ENCODE peak calls at places on chromosomes 7 and 10, in four cellular contexts. W is uterus, U is gastrocnemius medialis, L is stomach. S is an unnamed sample.

GRCh38 chr10:2985729-2986232 is 81.6 kb upstream of the PFKP start:
- DNase-seq in U (no peak), L (peak), W (no peak), S (no peak)

GRCh38 chr7:90459888-90460287 is 9.6 kb upstream of the PTTG1IP2 start:
- DNase-seq in L (no peak), U (no peak), W (no peak), S (no peak)

GRCh38 chr7:132049462-132050304 is 493.3 kb upstream of the PODXL start:
- DNase-seq in U (no peak), L (peak), W (no peak), S (no peak)

GRCh38 chr7:74655785-74656420 is 1.6 kb upstream of the GTF2I start:
- DNase-seq in U (no peak), L (no peak), W (no peak), S (no peak)

GRCh38 chr10:97459111-97459510 is 13.1 kb downstream of the ZDHHC16 start:
- DNase-seq in W (no peak), L (no peak), U (no peak), S (no peak)

GRCh38 chr7:150335101-150335773 is 6.2 kb downstream of the RARRES2 start:
- DNase-seq in W (peak), U (no peak), L (no peak), S (no peak)

GRCh38 chr10:22340362-22341189 is 4.7 kb upstream of the SPAG6 start:
- DNase-seq in L (peak), W (peak), U (no peak), S (peak)

GRCh38 chr10:71713135-71714040 is 6.2 kb downstream of the C10orf105 start:
- DNase-seq in L (peak), W (peak), U (peak), S (peak)

GRCh38 chr7:14836006-14836405 is 66.5 kb downstream of the DGKB start:
- DNase-seq in L (no peak), U (no peak), W (no peak), S (no peak)

GRCh38 chr7:44375236-44375699 is 49.9 kb upstream of the CAMK2B start:
- DNase-seq in L (no peak), U (no peak), W (no peak), S (peak)

GRCh38 chr7:114026486-114027089 is 107.8 kb upstream of the PPP1R3A start:
- DNase-seq in W (no peak), L (no peak), U (no peak), S (no peak)

GRCh38 chr10:8618834-8619233 is 564.3 kb downstream of the GATA3 start:
- DNase-seq in U (no peak), L (no peak), W (no peak), S (no peak)

GRCh38 chr7:114910787-114911186 is 11.1 kb upstream of the MDFIC start:
- DNase-seq in W (no peak), L (no peak), U (no peak), S (no peak)

GRCh38 chr7:134750083-134751062 is 29.1 kb upstream of the CALD1 start:
- DNase-seq in L (peak), U (no peak), W (peak), S (peak)

GRCh38 chr7:47471358-47471703 is 110.6 kb downstream of the TNS3 start:
- DNase-seq in W (no peak), U (no peak), L (no peak), S (no peak)

GRCh38 chr10:105017116-105017515 is 376.0 kb downstream of the SORCS3 start:
- DNase-seq in W (no peak), L (no peak), U (no peak), S (no peak)

GRCh38 chr7:28389504-28390385 is 22.6 kb upstream of the CREB5 start:
- DNase-seq in L (no peak), U (no peak), W (no peak), S (no peak)

GRCh38 chr10:89613582-89613981 is 31.5 kb downstream of the PANK1 start:
- DNase-seq in W (no peak), U (no peak), L (no peak), S (no peak)

GRCh38 chr10:580796-581195 is 108.7 kb downstream of the DIP2C start:
- DNase-seq in W (no peak), L (no peak), U (no peak), S (peak)

GRCh38 chr7:30740417-30741181 is 11.3 kb upstream of the INMT start:
- DNase-seq in U (peak), L (peak), W (peak), S (peak)

GRCh38 chr10:29472268-29473086 is 162.3 kb downstream of the SVIL start:
- DNase-seq in L (no peak), U (no peak), W (no peak), S (peak)

GRCh38 chr10:35611750-35612149 is 6.6 kb downstream of the GJD4 start:
- DNase-seq in U (no peak), L (no peak), W (no peak), S (no peak)

GRCh38 chr7:93799750-93800357 is 90.7 kb downstream of the TFPI2 start:
- DNase-seq in U (no peak), L (no peak), W (no peak), S (no peak)

GRCh38 chr7:140676303-140676702 is 3.6 kb downstream of the ADCK2 start:
- DNase-seq in L (no peak), U (no peak), W (no peak), S (no peak)

GRCh38 chr7:76397409-76398183 is 11.9 kb downstream of the SSC4D start:
- DNase-seq in U (peak), W (peak), L (peak), S (peak)

GRCh38 chr10:80496555-80497172 is 41.0 kb upstream of the SH2D4B start:
- DNase-seq in W (no peak), U (no peak), L (no peak), S (no peak)

GRCh38 chr7:155130493-155130892 is 60.4 kb downstream of the HTR5A start:
- DNase-seq in L (no peak), W (no peak), U (no peak), S (no peak)

GRCh38 chr7:111098011-111098925 is 7.3 kb downstream of the LRRN3 start:
- DNase-seq in U (no peak), L (no peak), W (no peak), S (peak)

GRCh38 chr10:78739411-78740053 is 329.2 kb upstream of the ZMIZ1 start:
- DNase-seq in W (no peak), L (no peak), U (no peak), S (no peak)

GRCh38 chr10:48763403-48763802 is 78.7 kb downstream of the WDFY4 start:
- DNase-seq in L (no peak), U (no peak), W (no peak), S (no peak)

GRCh38 chr10:132497083-132497680 is 40.4 kb upstream of the INPP5A start:
- DNase-seq in L (no peak), W (peak), U (no peak), S (no peak)

GRCh38 chr7:141071260-141071854 is 2.5 kb upstream of the TMEM178B start:
- DNase-seq in L (no peak), U (no peak), W (peak), S (peak)

GRCh38 chr7:104627516-104627915 is 299.1 kb downstream of the LHFPL3 start:
- DNase-seq in U (no peak), L (no peak), W (no peak), S (peak)

GRCh38 chr7:87747681-87748080 is 119.5 kb downstream of the RUNDC3B start:
- DNase-seq in W (no peak), U (no peak), L (no peak), S (no peak)

GRCh38 chr10:110872145-110872983 is 636 bp downstream of the PDCD4 start:
- DNase-seq in W (peak), U (peak), L (peak), S (peak)

DNA sequence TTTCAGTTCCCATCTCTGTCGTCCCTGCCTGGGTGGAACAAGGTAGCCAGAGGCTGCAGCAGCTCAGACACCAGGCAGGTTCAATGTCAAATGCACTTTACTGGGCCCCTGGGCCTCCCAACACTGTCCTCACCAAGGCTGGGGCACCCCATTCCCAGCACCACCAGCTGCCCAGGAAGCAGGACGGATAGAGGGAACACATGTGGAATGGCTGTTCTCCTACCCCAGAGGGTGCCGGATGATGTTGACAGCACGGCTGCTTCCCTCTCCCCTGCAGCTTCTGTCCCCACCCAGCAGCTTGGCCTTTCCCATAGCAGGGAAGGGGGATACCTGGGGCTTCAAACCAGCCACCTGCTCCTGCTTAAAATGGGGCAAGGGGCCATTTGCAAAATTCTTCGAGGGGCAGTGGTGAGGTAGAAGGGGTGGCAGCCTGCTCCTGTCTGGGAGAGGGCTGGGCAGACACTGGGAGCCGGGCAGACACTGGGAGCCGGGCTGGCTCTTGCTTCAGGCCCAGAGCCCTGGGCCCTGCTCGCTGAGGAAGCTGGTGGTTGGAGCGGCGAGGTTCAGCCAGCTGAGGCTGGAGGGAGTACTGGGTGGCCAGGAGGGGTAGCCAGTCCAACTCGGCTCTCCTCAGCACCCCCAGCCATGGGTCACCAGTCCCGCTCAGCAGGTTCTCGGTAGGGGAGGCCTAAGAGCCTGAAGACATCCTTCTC is 9.1 kb downstream of the POLL start:
- DNase-seq in W (no peak), L (no peak), U (no peak), S (no peak)
- TF ChIP-seq POLR2A in W (no peak), L (no peak), U (no peak), S (no peak)

GRCh38 chr7:11251436-11251835 is 277.8 kb downstream of the PHF14 start:
- DNase-seq in U (no peak), L (no peak), W (no peak), S (no peak)
- TF ChIP-seq CTCF in U (no peak), L (no peak), W (no peak), S (no peak)

GRCh38 chr10:119896061-119896655 is 3.6 kb downstream of the SEC23IP start:
- DNase-seq in U (no peak), W (no peak), L (peak), S (no peak)

GRCh38 chr10:119893845-119894427 is 1.4 kb downstream of the SEC23IP start:
- DNase-seq in U (no peak), L (no peak), W (no peak), S (no peak)

GRCh38 chr10:119898577-119898976 is 6.0 kb downstream of the SEC23IP start:
- DNase-seq in L (no peak), U (no peak), W (no peak), S (no peak)

GRCh38 chr10:119897366-119897765 is 4.8 kb downstream of the SEC23IP start:
- DNase-seq in U (no peak), W (no peak), L (no peak), S (no peak)

GRCh38 chr10:119896937-119897336 is 4.4 kb downstream of the SEC23IP start:
- DNase-seq in W (peak), U (no peak), L (peak), S (peak)
- H3K4me3 ChIP-seq in W (no peak), U (no peak), L (no peak), S (no peak)

DNA sequence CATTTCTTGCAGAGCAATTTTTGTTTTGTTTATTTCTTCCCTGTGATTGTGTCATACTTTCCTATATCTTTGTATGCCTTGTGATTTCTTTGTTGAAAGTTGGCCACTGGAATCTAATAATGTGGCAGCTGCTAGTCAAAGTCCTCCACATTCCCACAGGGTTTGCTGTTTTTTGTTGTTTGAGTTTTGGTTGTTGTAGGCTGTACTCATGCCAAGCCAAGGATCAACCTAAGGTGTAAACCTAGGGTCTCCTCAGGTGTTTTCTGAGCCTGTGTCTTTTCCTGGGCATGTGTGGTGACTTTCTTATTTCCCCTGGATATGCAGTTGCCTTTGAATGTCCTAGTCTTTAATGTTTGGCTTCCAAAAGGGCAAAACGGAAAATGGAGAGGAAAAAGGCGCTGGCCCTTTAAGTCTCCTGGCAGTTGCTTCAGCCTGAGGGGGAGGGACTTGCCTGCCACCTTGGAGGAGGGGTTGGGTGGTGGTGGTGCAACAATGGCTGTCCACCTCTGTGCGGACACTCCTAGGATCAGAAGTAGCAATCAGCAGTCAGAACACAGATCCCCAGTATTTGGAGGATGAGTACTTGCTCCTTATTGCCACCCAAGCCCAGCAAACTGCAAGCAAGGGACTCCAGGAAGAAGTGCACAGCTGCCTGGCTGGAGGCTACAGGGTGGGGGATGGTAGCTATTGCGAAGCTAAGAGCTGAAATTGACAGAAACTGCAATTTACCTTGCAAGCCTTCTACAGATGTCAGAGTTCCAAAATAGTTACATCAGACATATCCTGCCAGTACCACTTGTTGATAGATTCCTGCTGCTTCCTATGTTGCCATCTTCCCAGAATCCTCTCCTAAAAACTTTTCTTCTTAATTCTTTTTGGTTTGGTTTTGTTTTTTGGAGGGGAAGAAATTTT is 5.6 kb upstream of the ZNF518A start:
- DNase-seq in U (no peak), W (no peak), L (peak), S (peak)
- TF ChIP-seq POLR2A in U (no peak), W (no peak), L (no peak), S (no peak)

GRCh38 chr10:5343092-5343491 is 21.7 kb upstream of the UCN3 start:
- DNase-seq in L (no peak), U (no peak), W (no peak), S (no peak)

GRCh38 chr10:5344746-5345145 is 20.0 kb upstream of the UCN3 start:
- DNase-seq in L (no peak), U (no peak), W (no peak), S (no peak)

GRCh38 chr10:5346881-5347280 is 17.9 kb upstream of the UCN3 start:
- DNase-seq in U (no peak), L (no peak), W (no peak), S (no peak)

GRCh38 chr10:5343979-5344378 is 20.8 kb upstream of the UCN3 start:
- DNase-seq in U (no peak), W (no peak), L (no peak), S (no peak)

GRCh38 chr10:5343561-5343960 is 21.2 kb upstream of the UCN3 start:
- DNase-seq in L (no peak), U (no peak), W (no peak), S (no peak)
- TF ChIP-seq CTCF in L (no peak), U (no peak), W (no peak), S (no peak)

DNA sequence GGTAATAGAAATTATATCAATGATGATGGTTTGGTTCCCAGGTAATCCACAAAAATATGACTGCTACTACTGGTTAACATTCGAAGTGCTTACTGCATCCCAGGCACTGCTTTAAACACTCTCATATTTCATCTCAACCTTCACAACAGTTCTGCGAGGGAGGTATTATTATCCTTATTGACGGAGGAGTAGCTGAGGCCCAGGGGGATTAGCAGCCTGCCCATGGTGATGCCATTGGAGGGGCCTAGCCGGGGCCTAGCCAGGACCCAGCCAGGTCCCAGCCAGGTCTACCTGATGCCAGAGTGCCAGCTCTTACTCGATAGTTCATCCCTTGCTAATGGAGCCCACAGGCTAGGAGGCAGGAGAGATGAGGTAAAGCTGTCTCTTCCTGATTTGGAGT is 217.1 kb downstream of the FAM107B start:
- DNase-seq in W (no peak), U (no peak), L (no peak), S (no peak)
- H3K4me3 ChIP-seq in W (no peak), U (no peak), L (no peak), S (no peak)

DNA sequence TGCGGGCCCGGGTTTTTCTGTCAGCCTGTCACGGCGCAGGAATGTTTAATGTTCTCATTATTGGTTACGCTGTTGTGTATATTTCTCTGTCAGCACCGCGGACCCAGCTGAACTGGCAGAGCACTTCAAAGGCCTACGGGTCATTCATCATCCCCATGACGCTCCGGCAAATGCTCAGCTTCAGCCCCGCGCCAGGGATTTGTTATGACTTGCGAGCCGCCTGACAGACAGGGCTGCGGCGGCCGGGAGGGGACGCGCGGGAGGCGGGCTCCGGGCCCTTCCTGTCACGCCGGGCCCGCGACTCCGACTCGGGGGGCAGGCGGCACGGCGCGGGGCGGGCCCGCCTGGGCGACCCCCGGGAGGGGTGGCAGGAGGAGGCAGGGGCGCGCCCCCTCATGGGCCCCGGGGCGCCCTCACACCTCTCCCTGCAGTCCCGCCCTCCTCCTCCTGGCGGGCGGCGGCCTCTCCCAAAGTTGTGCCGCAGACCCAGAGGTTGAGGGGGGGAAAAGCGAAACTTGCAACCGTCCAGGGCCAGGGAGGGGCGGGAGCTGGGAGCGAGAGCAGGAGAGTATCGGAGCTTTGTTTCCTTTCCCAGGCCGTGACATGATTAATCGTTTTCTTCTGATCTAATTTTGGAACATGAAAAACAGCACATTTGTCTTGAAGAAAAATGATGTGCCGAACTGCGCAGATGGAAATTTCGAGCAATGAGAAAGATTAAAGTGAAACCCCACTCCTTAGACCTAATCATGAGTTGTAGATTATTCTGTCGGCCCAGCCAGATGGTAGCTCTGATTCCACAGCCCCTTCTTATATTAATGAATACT is 59.3 kb upstream of the COMTD1 start:
- DNase-seq in L (peak), W (peak), U (peak), S (peak)
- TF ChIP-seq POLR2A in L (no peak), W (no peak), U (peak), S (peak)